ENCODE peak calls at places on chromosomes 12 and 14, in six cellular contexts. S, G, D, K, R and L are unnamed samples.

GRCh38 chr14:59831121-59831730 is 39.4 kb downstream of the RTN1 start:
- DNase-seq in D (no peak), K (no peak), G (no peak), S (no peak), R (no peak), L (no peak)

GRCh38 chr12:24617471-24617870 is 331.4 kb downstream of the BCAT1 start:
- DNase-seq in G (no peak), D (no peak), K (no peak), R (peak; percentile 50), S (no peak), L (no peak)

GRCh38 chr14:72454388-72454787 is 439.5 kb downstream of the DPF3 start:
- DNase-seq in R (no peak), G (no peak), K (no peak), S (no peak), D (no peak), L (no peak)

GRCh38 chr14:76080009-76080408 is 71.7 kb upstream of the GPATCH2L start:
- DNase-seq in K (no peak), G (no peak), R (no peak), D (no peak), S (no peak), L (no peak)

GRCh38 chr14:103128631-103129300 is 5.5 kb downstream of the TNFAIP2 start:
- DNase-seq in D (no peak), S (peak; percentile 27), K (no peak), R (no peak), G (no peak), L (no peak)

GRCh38 chr12:57031228-57031670 is 14.9 kb upstream of the TAC3 start:
- DNase-seq in K (peak; percentile 35), G (no peak), S (no peak), R (no peak), D (peak; percentile 32), L (peak; percentile 31)

GRCh38 chr14:56390859-56391258 is 188.7 kb upstream of the TMEM260 start:
- DNase-seq in R (no peak), G (no peak), K (peak; percentile 13), D (no peak), S (no peak), L (no peak)

GRCh38 chr12:109760031-109760929 is 46.7 kb downstream of the FAM222A start:
- DNase-seq in D (peak; percentile 90), R (no peak), G (no peak), K (no peak), S (no peak), L (no peak)

GRCh38 chr12:49389092-49389703 is 21.9 kb downstream of the SPATS2 start:
- DNase-seq in K (no peak), G (no peak), S (no peak), D (peak; percentile 35), R (no peak), L (peak; percentile 33)

GRCh38 chr12:122040579-122041386 is 19.1 kb downstream of the BCL7A start:
- DNase-seq in G (no peak), K (peak; percentile 95), D (peak; percentile 77), S (no peak), R (no peak), L (no peak)

GRCh38 chr14:34051966-34052657 is 101.2 kb upstream of the EGLN3 start:
- DNase-seq in D (no peak), G (no peak), R (no peak), K (peak; percentile 89), S (peak; percentile 41), L (no peak)

GRCh38 chr14:80206351-80206750 is 5.0 kb downstream of the DIO2 start:
- DNase-seq in K (no peak), R (no peak), G (no peak), S (no peak), D (no peak), L (no peak)

GRCh38 chr12:85834378-85834777 is 1.8 kb downstream of the RASSF9 start:
- DNase-seq in G (no peak), R (peak; percentile 47), K (no peak), S (no peak), D (no peak), L (no peak)

GRCh38 chr14:101460986-101461750 is 100.1 kb upstream of the DIO3 start:
- DNase-seq in K (no peak), S (no peak), G (no peak), R (no peak), D (no peak), L (no peak)

GRCh38 chr12:22282283-22282682 is 52.2 kb downstream of the ST8SIA1 start:
- DNase-seq in D (no peak), R (peak; percentile 73), S (peak; percentile 50), G (no peak), K (peak; percentile 39), L (no peak)

GRCh38 chr14:63647696-63648410 is 6.2 kb upstream of the WDR89 start:
- DNase-seq in S (no peak), G (no peak), R (no peak), D (no peak), K (no peak), L (no peak)

GRCh38 chr12:57381693-57382220 is 49.1 kb downstream of the R3HDM2 start:
- DNase-seq in S (no peak), R (no peak), D (no peak), K (no peak), G (no peak), L (no peak)

GRCh38 chr14:24426912-24427536 is 2.4 kb downstream of the CBLN3 start:
- DNase-seq in R (no peak), G (no peak), S (peak; percentile 12), D (no peak), K (no peak), L (no peak)
- TF ChIP-seq POLR2A in R (no peak), G (no peak), S (no peak), D (no peak), K (no peak), L (no peak)

GRCh38 chr14:68795602-68796417 is 2.9 kb upstream of the ZFP36L1 start:
- DNase-seq in D (peak; percentile 86), R (peak; percentile 75), K (peak; percentile 90), S (peak; percentile 87), G (peak; percentile 78), L (peak; percentile 91)

GRCh38 chr14:68794856-68795601 is 2.2 kb upstream of the ZFP36L1 start:
- DNase-seq in K (peak; percentile 74), S (peak; percentile 80), G (peak; percentile 39), R (peak; percentile 67), D (peak; percentile 50), L (peak; percentile 82)

GRCh38 chr14:68792830-68793733 is at the start of gene ZFP36L1:
- DNase-seq in D (peak; percentile 92), R (peak; percentile 97), K (peak; percentile 97), S (peak; percentile 96), G (peak; percentile 83), L (peak; percentile 96)

GRCh38 chr14:68793734-68794129 is 865 bp upstream of the ZFP36L1 start:
- DNase-seq in D (no peak), R (no peak), S (no peak), K (no peak), G (peak; percentile 23), L (no peak)

DNA sequence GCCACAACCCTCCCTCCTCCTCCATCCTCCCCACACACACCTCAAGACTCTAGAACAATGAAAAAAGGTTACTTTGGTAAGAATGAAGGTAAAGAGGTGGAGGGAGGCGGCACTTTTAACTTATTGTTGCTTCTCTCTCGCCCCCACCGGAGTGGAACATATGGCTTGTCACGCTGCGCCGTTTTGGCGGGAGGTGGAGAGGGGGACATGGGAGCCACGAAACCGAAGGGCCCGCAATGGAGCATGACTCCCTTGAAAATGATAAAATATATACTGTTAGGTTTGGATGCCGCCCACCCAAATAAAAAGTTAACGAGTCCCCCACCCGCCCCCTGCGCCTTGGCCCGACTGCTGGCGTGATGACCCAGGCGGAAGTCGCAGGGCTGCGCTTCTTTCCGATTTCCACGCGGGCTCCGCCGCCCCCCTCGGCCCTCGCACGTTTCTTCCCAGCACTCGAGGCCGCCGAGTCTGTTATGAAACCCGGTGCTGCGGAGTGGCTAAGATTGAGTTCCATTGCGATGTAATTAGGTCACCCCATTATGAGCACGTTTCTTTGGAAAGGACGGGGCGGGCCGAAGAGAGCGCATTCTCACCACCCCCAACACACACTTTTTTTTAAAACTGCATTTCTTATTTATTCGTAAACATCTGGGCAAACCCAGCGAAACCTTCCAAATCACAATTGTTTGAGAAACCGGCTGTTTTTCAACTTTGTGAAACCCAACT is 1.4 kb upstream of the ZFP36L1 start:
- DNase-seq in D (peak; percentile 93), K (peak; percentile 86), G (no peak), S (peak; percentile 94), R (peak; percentile 83), L (peak; percentile 79)
- TF ChIP-seq POLR2A in D (no peak), K (peak; percentile 48), G (peak; percentile 28), S (peak; percentile 88), R (no peak), L (peak; percentile 45)

DNA sequence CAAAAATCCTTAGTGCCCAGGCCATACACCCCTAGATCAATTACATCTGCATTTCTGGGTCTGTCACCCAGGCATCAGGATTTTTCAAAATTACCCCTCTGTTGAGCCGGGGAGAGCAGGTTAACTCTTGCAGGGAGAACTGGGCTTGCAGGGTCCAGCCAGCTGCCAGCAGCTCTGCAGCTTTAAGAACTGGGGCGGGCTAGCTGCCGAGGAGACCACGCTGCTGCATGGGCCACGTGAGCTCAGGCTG is at the start of gene DGLUCY:
- DNase-seq in K (peak; percentile 68), S (peak; percentile 80), G (no peak), R (no peak), D (peak; percentile 90), L (no peak)
- TF ChIP-seq POLR2A in K (no peak), S (no peak), G (no peak), R (no peak), D (no peak), L (no peak)

GRCh38 chr14:64703393-64704144 is 655 bp upstream of the PLEKHG3 start:
- DNase-seq in G (no peak), R (peak; percentile 10), S (no peak), K (no peak), D (no peak), L (no peak)

GRCh38 chr14:64704145-64704742 is at the start of gene PLEKHG3:
- DNase-seq in D (peak; percentile 82), R (peak; percentile 68), G (peak; percentile 50), K (peak; percentile 79), S (peak; percentile 86), L (peak; percentile 45)

GRCh38 chr14:64700894-64701293 is 3.3 kb upstream of the PLEKHG3 start:
- DNase-seq in K (no peak), R (no peak), D (peak; percentile 51), G (no peak), S (no peak), L (no peak)

GRCh38 chr14:64701660-64702059 is 2.6 kb upstream of the PLEKHG3 start:
- DNase-seq in R (no peak), G (no peak), K (no peak), S (no peak), D (no peak), L (no peak)

DNA sequence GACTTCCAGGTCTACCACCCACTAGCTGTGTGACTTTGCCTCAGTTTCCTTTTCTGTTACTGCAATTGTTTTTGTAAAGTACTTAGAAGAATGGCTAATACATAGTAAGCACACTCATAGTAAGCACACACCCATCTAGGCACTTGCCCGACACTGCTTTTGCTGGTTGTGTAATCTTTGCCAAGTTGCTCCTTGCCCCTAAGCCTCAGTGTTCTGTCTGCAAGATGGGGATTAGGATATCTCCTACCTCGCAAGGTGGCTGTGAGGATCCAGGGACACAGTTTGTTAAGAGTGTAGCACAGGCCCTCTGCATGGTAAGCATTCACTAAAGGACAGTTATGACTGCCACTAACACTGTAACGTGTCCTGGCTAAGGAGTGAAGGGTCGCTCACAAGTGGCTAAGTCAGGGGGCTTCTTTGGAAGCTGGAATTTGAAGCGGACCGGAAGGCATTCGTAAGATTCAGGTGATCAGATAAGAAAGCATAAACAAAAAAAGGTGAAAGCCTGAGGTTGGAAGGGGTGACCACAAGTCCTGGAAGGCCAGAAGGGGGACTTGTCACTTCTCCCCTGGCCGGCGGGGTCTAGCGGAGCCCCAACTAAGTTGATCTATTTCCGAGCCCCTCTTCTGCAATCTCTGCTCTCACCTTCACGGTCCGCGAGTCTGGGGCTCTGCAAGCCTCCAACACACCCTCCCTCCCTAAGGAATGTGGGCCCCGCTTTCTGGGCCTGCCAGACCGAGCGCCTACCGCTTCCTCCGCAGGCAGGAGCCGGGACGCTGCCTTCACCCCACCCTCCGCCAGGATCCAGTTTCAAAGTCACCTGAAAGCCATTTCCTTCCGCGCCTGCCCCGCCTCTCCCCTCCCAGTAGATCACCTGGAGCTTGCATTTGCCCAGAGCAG is 1.5 kb upstream of the PLEKHG3 start:
- DNase-seq in S (peak; percentile 44), G (no peak), D (peak; percentile 80), K (no peak), R (no peak), L (peak; percentile 17)
- TF ChIP-seq POLR2A in S (peak; percentile 36), G (no peak), D (no peak), K (no peak), R (no peak), L (no peak)